ENCODE peak calls at places on chromosomes 16 and 17, in ten cellular contexts. M is SK-N-SH, C is HCT116, Z is endothelial cell of umbilical vein, Q is HepG2, X is stomach, G is K562, H is H1, Y is prostate gland, V is GM23338. P is an unnamed sample.

GRCh38 chr16:48332978-48333377 is 52.2 kb downstream of the SIAH1 start:
- DNase-seq in M (no peak), C (no peak), Z (no peak), Q (no peak), X (no peak), G (no peak), H (no peak), Y (no peak), V (no peak), P (no peak)

GRCh38 chr16:86836503-86837125 is 258.3 kb downstream of the FOXL1 start:
- DNase-seq in M (no peak), C (no peak), Z (peak), Q (no peak), X (no peak), G (no peak), H (no peak), Y (no peak), V (no peak), P (no peak)

GRCh38 chr17:71334041-71334781 is 786.6 kb upstream of the SOX9 start:
- DNase-seq in M (no peak), C (no peak), Z (no peak), Q (no peak), X (no peak), G (no peak), H (no peak), Y (no peak), V (peak), P (no peak)

GRCh38 chr16:30017277-30017656 is 5.7 kb upstream of the C16orf92 start:
- DNase-seq in M (no peak), C (no peak), Z (no peak), Q (no peak), X (no peak), G (no peak), H (no peak), Y (no peak), V (no peak), P (no peak)

GRCh38 chr16:67326472-67327309 is at the start of the genes KCTD19 and LRRC36:
- DNase-seq in M (peak), C (no peak), Z (peak), Q (peak), X (peak), G (peak), H (peak), Y (peak), V (peak), P (no peak)

GRCh38 chr17:266701-267656 is 85.5 kb upstream of the DOC2B start:
- DNase-seq in M (peak), C (no peak), Z (peak), Q (no peak), X (peak), G (no peak), H (peak), Y (no peak), V (no peak), P (no peak)

GRCh38 chr17:8141046-8141445 is 11.2 kb downstream of the PER1 start:
- DNase-seq in M (no peak), C (no peak), Z (no peak), Q (no peak), X (no peak), G (no peak), H (no peak), Y (no peak), V (no peak), P (no peak)

GRCh38 chr17:31405941-31406371 is 14.5 kb downstream of the RAB11FIP4 start:
- DNase-seq in M (peak), C (no peak), Z (no peak), Q (no peak), X (no peak), G (no peak), H (peak), Y (no peak), V (peak), P (no peak)

GRCh38 chr16:24800586-24800985 is 45.2 kb upstream of the SLC5A11 start:
- DNase-seq in M (no peak), C (no peak), Z (peak), Q (peak), X (no peak), G (no peak), H (no peak), Y (no peak), V (peak), P (peak)

GRCh38 chr17:31549121-31549524 is 157.6 kb downstream of the RAB11FIP4 start:
- DNase-seq in M (peak), C (no peak), Z (peak), Q (peak), X (no peak), G (no peak), H (no peak), Y (no peak), V (no peak), P (no peak)

GRCh38 chr16:47196457-47196856 is 52.7 kb upstream of the NETO2 start:
- DNase-seq in M (no peak), C (no peak), Z (no peak), Q (no peak), X (no peak), G (no peak), H (no peak), Y (no peak), V (peak), P (no peak)

GRCh38 chr17:17900615-17901520 is 64.1 kb upstream of the SREBF1 start:
- DNase-seq in M (peak), C (peak), Z (peak), Q (peak), X (peak), G (no peak), H (no peak), Y (peak), V (no peak), P (peak)

GRCh38 chr16:72467157-72467759 is 295.3 kb upstream of the PMFBP1 start:
- DNase-seq in M (peak), C (peak), Z (peak), Q (peak), X (no peak), G (peak), H (no peak), Y (no peak), V (peak), P (peak)

GRCh38 chr16:48318630-48319029 is 66.6 kb downstream of the SIAH1 start:
- DNase-seq in M (no peak), C (no peak), Z (peak), Q (no peak), X (no peak), G (no peak), H (no peak), Y (no peak), V (peak), P (peak)

GRCh38 chr16:30054959-30055553 is 10.5 kb upstream of the ALDOA start:
- DNase-seq in M (peak), C (no peak), Z (peak), Q (peak), X (peak), G (peak), H (peak), Y (peak), V (peak), P (no peak)

GRCh38 chr16:81625544-81626152 is 153.4 kb upstream of the PLCG2 start:
- DNase-seq in M (no peak), C (no peak), Z (peak), Q (no peak), X (peak), G (peak), H (no peak), Y (peak), V (no peak), P (no peak)
- TF ChIP-seq POLR2AphosphoS5 in M (no peak), C (no peak), Z (no peak), Q (no peak), X (no peak), G (no peak), H (no peak), Y (no peak), V (no peak), P (no peak)

DNA sequence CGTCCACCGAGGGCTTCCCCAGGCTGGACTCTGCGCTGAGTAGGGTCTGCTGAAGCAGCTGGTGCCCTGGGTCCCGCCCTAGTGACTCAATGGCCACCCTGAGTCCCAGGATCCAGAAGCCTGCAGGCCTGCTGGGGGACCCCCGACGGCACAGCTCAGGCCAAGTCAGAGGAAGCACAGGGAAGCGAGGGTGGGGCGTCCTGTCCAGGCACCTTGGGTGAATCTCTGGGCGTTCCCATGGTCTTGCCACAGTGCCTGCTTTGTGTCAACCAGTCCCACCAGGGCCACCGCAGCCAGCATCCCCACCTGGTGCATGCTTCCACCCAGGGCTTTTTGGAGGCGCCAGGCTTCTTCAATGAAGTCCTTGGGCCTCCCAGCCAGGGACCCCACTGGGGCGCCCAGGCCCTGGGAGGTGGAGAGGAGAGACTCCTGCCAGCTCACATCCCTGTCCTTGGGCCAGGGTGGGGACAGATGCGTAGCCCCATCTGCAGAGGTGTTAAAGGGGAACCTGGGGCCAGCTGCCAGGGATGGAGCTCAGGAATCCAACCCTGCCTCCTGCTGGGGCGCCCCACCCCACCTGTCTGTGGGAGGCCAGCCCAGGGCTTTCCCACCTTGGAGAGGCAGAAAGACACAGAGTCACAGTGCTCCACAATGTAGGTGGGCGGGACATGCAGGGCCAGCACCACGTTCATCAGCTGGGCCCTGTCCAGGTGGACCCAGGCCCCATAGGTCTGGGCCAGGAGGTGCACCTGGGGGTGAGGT is 17.8 kb downstream of the TMEM235 start:
- DNase-seq in M (no peak), C (no peak), Z (no peak), Q (no peak), X (no peak), G (no peak), H (no peak), Y (no peak), V (no peak), P (no peak)
- H3K4me3 ChIP-seq in M (no peak), C (no peak), Z (no peak), Q (no peak), X (no peak), G (no peak), H (no peak), Y (no peak), V (no peak), P (no peak)

DNA sequence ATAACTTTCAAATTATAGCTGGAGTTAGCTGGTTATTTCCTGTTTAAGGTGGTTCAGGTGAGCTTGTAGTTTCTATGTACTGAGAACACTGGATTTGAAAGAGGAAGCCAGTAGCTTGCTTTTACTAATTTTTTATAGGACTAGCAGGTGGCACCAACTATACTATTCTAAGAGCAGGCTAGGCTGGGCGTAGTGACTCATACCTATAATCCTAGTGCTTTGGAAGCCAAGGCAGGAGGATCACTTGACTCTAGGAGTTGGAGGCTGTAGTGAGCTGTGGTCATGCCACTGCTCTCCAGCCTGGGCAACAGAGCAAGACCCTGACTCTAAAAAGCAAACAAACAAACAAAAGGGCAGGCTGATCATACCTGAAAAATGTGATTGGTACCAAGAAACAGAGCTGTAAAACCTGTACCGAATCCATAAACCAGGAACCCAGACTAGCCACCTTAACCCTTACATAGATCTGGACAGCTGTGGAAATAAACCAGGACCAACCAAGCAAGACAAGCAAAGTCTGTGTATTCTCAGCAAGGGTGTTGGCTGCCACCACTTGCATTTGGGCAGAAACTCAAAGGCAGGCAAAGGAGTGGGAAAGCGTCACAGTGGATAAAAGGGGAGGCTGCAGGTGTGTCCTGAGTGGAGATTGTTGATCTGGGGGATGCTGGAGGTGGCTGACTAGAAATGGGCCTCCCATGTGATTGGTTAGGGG is 36.3 kb downstream of the SLC47A1 start:
- DNase-seq in M (no peak), C (no peak), Z (no peak), Q (no peak), X (no peak), G (no peak), H (no peak), Y (no peak), V (no peak), P (peak)
- TF ChIP-seq POLR2AphosphoS5 in M (no peak), C (no peak), Z (no peak), Q (no peak), X (peak), G (no peak), H (no peak), Y (no peak), V (no peak), P (no peak)

GRCh38 chr17:6104956-6105355 is 34.8 kb downstream of the WSCD1 start:
- DNase-seq in M (no peak), C (no peak), Z (no peak), Q (no peak), X (no peak), G (no peak), H (no peak), Y (no peak), V (no peak), P (no peak)

GRCh38 chr17:6100891-6101290 is 30.7 kb downstream of the WSCD1 start:
- DNase-seq in M (no peak), C (no peak), Z (no peak), Q (no peak), X (no peak), G (no peak), H (no peak), Y (no peak), V (no peak), P (no peak)

GRCh38 chr17:6101706-6102105 is 31.5 kb downstream of the WSCD1 start:
- DNase-seq in M (no peak), C (no peak), Z (no peak), Q (no peak), X (no peak), G (no peak), H (no peak), Y (no peak), V (peak), P (no peak)

GRCh38 chr17:6100146-6100545 is 30.0 kb downstream of the WSCD1 start:
- DNase-seq in M (no peak), C (no peak), Z (no peak), Q (no peak), X (no peak), G (no peak), H (no peak), Y (no peak), V (no peak), P (no peak)

GRCh38 chr17:6102615-6103014 is 32.4 kb downstream of the WSCD1 start:
- DNase-seq in M (no peak), C (no peak), Z (peak), Q (no peak), X (no peak), G (no peak), H (no peak), Y (no peak), V (no peak), P (no peak)
- H3K4me3 ChIP-seq in M (no peak), C (no peak), Z (no peak), Q (no peak), X (no peak), G (no peak), H (no peak), Y (no peak), V (no peak), P (no peak)

GRCh38 chr16:89847056-89847929 is 19.0 kb downstream of the SPIRE2 start:
- DNase-seq in M (no peak), C (no peak), Z (no peak), Q (no peak), X (no peak), G (no peak), H (no peak), Y (no peak), V (no peak), P (no peak)
- TF ChIP-seq POLR2AphosphoS5 in M (no peak), C (no peak), Z (no peak), Q (no peak), X (no peak), G (no peak), H (no peak), Y (no peak), V (no peak), P (no peak)

GRCh38 chr17:12666718-12667117 is 1.0 kb downstream of the MYOCD start:
- DNase-seq in M (no peak), C (no peak), Z (no peak), Q (no peak), X (no peak), G (no peak), H (no peak), Y (no peak), V (no peak), P (no peak)
- H3K4me3 ChIP-seq in M (no peak), C (no peak), Z (no peak), Q (no peak), X (peak), G (no peak), H (no peak), Y (peak), V (peak), P (no peak)

GRCh38 chr16:1317479-1318267 is 8.2 kb downstream of the UBE2I start:
- DNase-seq in M (no peak), C (no peak), Z (no peak), Q (no peak), X (no peak), G (no peak), H (no peak), Y (no peak), V (no peak), P (no peak)

GRCh38 chr16:1320658-1321240 is 11.3 kb downstream of the UBE2I start:
- DNase-seq in M (no peak), C (no peak), Z (no peak), Q (no peak), X (no peak), G (no peak), H (no peak), Y (no peak), V (no peak), P (no peak)

GRCh38 chr16:1319041-1319440 is 9.6 kb downstream of the UBE2I start:
- DNase-seq in M (no peak), C (no peak), Z (no peak), Q (no peak), X (no peak), G (no peak), H (no peak), Y (no peak), V (no peak), P (no peak)

GRCh38 chr16:1316033-1316405 is 6.6 kb downstream of the UBE2I start:
- DNase-seq in M (no peak), C (no peak), Z (no peak), Q (no peak), X (no peak), G (no peak), H (no peak), Y (no peak), V (no peak), P (no peak)

GRCh38 chr16:1318268-1318545 is 8.8 kb downstream of the UBE2I start:
- DNase-seq in M (no peak), C (no peak), Z (no peak), Q (no peak), X (no peak), G (no peak), H (no peak), Y (no peak), V (no peak), P (no peak)
- TF ChIP-seq POLR2AphosphoS5 in M (no peak), C (no peak), Z (no peak), Q (no peak), X (no peak), G (no peak), H (peak), Y (no peak), V (no peak), P (no peak)

P was measured in HL-60.